ENCODE peak calls at places on chromosomes 4 and X, in five cellular contexts. X is ascending aorta, K is IMR-90, Q is mammary epithelial cell, Y is cardiac muscle cell. V is an unnamed sample. For H3K27me3 and H3K36me3, the result is how much of the 10 kb centered on the place peaks cover.

GRCh38 chrX:54714424-54714823 is 83.6 kb downstream of the ITIH6 start:
- DNase-seq in K (no peak), X (no peak), Y (no peak), Q (no peak), V (no peak)

GRCh38 chr4:81405900-81406401 is 65.8 kb downstream of the RASGEF1B start:
- DNase-seq in K (peak), Y (peak), X (no peak), Q (peak), V (peak)

GRCh38 chr4:17218801-17219200 is 293.1 kb downstream of the QDPR start:
- DNase-seq in K (no peak), Q (no peak), X (no peak), Y (peak), V (no peak)

GRCh38 chr4:118037955-118038354 is 3.7 kb downstream of the NDST3 start:
- DNase-seq in Y (no peak), Q (no peak), K (no peak), X (no peak), V (no peak)

GRCh38 chr4:185839204-185839712 is 27.3 kb upstream of the SORBS2 start:
- DNase-seq in X (no peak), K (peak), Y (peak), Q (peak), V (peak)

GRCh38 chr4:186348433-186348832 is 82.4 kb downstream of the F11 start:
- DNase-seq in Y (no peak), K (no peak), X (no peak), Q (no peak), V (no peak)

GRCh38 chr4:8580321-8581093 is at the start of gene GPR78:
- DNase-seq in K (peak), Q (peak), Y (peak), X (no peak), V (peak)

GRCh38 chr4:110073045-110073845 is 125.2 kb downstream of the ELOVL6 start:
- DNase-seq in Q (no peak), X (no peak), Y (peak), K (peak), V (no peak)

GRCh38 chr4:73068496-73069337 is 799 bp downstream of the COX18 start:
- DNase-seq in X (no peak), K (peak), Q (peak), Y (peak), V (no peak)

GRCh38 chr4:45079616-45080015 is 353.3 kb upstream of the GNPDA2 start:
- DNase-seq in K (no peak), Y (no peak), X (no peak), Q (peak), V (no peak)

DNA sequence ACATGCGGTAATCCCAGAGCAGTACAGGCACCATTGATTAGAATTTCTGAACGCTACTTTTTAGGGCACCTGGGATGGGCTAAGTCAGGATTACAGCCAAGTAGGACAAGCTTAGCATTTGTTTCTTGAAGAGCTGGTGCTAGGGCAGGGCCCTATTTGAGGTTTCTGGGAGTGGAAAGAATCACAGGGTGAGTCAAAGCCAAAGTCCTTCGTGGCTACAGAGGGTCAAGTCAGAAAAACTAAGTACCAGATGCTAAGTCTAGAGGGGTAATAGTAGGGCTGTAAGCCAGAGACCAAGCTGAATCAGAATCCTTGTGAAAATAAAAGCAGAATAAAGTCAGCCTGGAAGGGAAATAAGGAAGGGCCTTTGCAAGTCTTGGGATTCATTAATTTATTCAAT is 448.6 kb downstream of the ZIC3 start:
- DNase-seq in Y (no peak), K (no peak), X (no peak), Q (no peak), V (no peak)
- H3K4me3 ChIP-seq in Y (no peak), K (no peak), X (no peak), Q (no peak), V (no peak)

DNA sequence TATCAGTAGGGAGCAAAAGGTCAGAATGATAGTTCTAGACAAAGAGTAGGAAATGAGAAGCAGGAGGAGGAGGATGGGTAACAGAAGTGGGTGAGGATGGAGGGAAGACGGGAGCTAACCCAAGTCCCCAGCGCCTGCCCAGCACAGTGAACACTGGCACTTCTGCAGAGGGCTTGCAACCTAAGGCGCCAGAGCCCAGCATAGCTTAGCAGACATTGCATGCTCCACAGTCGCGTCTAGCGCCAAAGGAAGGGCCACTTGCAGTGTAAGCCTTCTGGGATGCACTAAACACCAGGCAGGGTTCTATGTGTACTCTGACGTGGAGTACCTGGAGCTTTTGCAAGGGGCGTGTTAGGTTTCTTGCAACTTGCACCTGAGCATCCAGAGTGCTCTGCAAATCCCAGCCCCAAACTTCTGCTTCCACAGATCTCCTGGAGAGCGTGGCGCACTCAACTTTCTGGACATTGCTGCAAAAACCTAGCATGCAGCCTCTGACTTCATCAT is 46.4 kb upstream of the NKAP start:
- DNase-seq in Q (no peak), Y (no peak), K (no peak), X (no peak), V (no peak)
- H3K27me3 ChIP-seq in Q (under half), Y (half or more), K (under half), X (under half), V (under half)

GRCh38 chrX:154017766-154018517 is 1.8 kb downstream of the IRAK1 start:
- DNase-seq in K (no peak), Q (no peak), Y (no peak), X (no peak), V (no peak)

GRCh38 chrX:154016366-154017076 is 3.2 kb downstream of the IRAK1 start:
- DNase-seq in Y (no peak), Q (no peak), K (no peak), X (no peak), V (no peak)

GRCh38 chrX:154014429-154015380 is 5.0 kb downstream of the IRAK1 start:
- DNase-seq in X (no peak), K (no peak), Y (no peak), Q (no peak), V (no peak)

GRCh38 chrX:154013614-154014360 is 5.9 kb downstream of the IRAK1 start:
- DNase-seq in K (peak), Y (peak), Q (no peak), X (no peak), V (no peak)

GRCh38 chrX:154015581-154016264 is 4.0 kb downstream of the IRAK1 start:
- DNase-seq in K (no peak), Q (no peak), X (no peak), Y (no peak), V (no peak)
- H3K36me3 ChIP-seq in K (under half), Q (under half), X (under half), Y (under half), V (under half)

DNA sequence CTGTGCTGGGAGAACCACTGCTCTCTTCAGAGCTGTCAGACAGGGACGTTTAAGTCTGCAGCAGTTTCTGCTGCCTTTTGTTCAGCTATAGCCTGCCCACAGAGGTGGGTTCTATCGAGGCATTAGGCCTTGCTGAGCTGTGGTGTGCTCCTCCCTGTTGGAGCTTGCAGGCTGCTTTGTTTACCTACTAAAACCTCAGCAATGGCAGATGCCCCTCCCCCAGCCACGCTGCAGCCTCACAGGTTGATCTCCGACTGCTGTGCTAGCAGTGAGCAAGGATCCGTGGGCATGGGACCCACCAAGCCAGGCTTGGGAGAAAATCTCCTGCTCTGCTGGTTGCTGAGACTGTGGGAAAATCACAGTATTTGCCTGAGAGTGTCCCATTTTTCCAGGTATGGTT is 133.8 kb upstream of the UBQLN2 start:
- DNase-seq in K (no peak), X (no peak), Y (no peak), Q (no peak), V (no peak)
- H3K4me3 ChIP-seq in K (no peak), X (no peak), Y (no peak), Q (no peak), V (no peak)